ENCODE peak calls at places on chromosomes 3 and 15, in six cellular contexts. One of them, this sample, is unnamed.

GRCh38 chr3:159732172-159733111 is 256.2 kb upstream of the IL12A start:
- DNase-seq in pancreas: no peak
- DNase-seq in heart left ventricle: peak
- DNase-seq in GM06990: no peak
- DNase-seq in suprapubic skin: no peak
- DNase-seq in esophagus muscularis mucosa: no peak
- DNase-seq in this sample: peak

GRCh38 chr3:32843504-32844321 is 25.9 kb downstream of the TRIM71 start:
- DNase-seq in GM06990: no peak
- DNase-seq in heart left ventricle: no peak
- DNase-seq in pancreas: no peak
- DNase-seq in suprapubic skin: no peak
- DNase-seq in esophagus muscularis mucosa: no peak
- DNase-seq in this sample: no peak

GRCh38 chr3:159482241-159483031 is 506.2 kb upstream of the IL12A start:
- DNase-seq in pancreas: no peak
- DNase-seq in esophagus muscularis mucosa: no peak
- DNase-seq in suprapubic skin: no peak
- DNase-seq in heart left ventricle: no peak
- DNase-seq in GM06990: no peak
- DNase-seq in this sample: no peak

GRCh38 chr15:63277893-63278505 is 594 bp downstream of the APH1B start:
- DNase-seq in heart left ventricle: no peak
- DNase-seq in suprapubic skin: no peak
- DNase-seq in pancreas: no peak
- DNase-seq in esophagus muscularis mucosa: no peak
- DNase-seq in GM06990: no peak
- DNase-seq in this sample: no peak

GRCh38 chr15:73575636-73576247 is 57.4 kb downstream of the NPTN start:
- DNase-seq in pancreas: no peak
- DNase-seq in heart left ventricle: peak
- DNase-seq in esophagus muscularis mucosa: no peak
- DNase-seq in suprapubic skin: no peak
- DNase-seq in GM06990: no peak
- DNase-seq in this sample: no peak

GRCh38 chr3:139226731-139227130 is 117.1 kb upstream of the MRPS22 start:
- DNase-seq in pancreas: no peak
- DNase-seq in GM06990: no peak
- DNase-seq in esophagus muscularis mucosa: no peak
- DNase-seq in heart left ventricle: no peak
- DNase-seq in suprapubic skin: no peak
- DNase-seq in this sample: no peak

GRCh38 chr15:56366211-56366610 is 985 bp downstream of the TEX9 start:
- DNase-seq in heart left ventricle: no peak
- DNase-seq in suprapubic skin: no peak
- DNase-seq in esophagus muscularis mucosa: no peak
- DNase-seq in pancreas: no peak
- DNase-seq in GM06990: no peak
- DNase-seq in this sample: no peak

GRCh38 chr3:30696901-30697300 is 90.5 kb downstream of the TGFBR2 start:
- DNase-seq in esophagus muscularis mucosa: no peak
- DNase-seq in heart left ventricle: no peak
- DNase-seq in pancreas: no peak
- DNase-seq in GM06990: no peak
- DNase-seq in suprapubic skin: no peak
- DNase-seq in this sample: no peak

GRCh38 chr3:176741648-176742047 is 455.6 kb downstream of the TBL1XR1 start:
- DNase-seq in suprapubic skin: no peak
- DNase-seq in pancreas: no peak
- DNase-seq in esophagus muscularis mucosa: no peak
- DNase-seq in GM06990: no peak
- DNase-seq in heart left ventricle: no peak
- DNase-seq in this sample: no peak

GRCh38 chr3:107227091-107227490 is 150.1 kb upstream of the CCDC54 start:
- DNase-seq in esophagus muscularis mucosa: no peak
- DNase-seq in pancreas: no peak
- DNase-seq in suprapubic skin: no peak
- DNase-seq in heart left ventricle: no peak
- DNase-seq in GM06990: no peak
- DNase-seq in this sample: no peak

GRCh38 chr3:37608061-37608702 is 253.5 kb upstream of the CTDSPL start:
- DNase-seq in heart left ventricle: no peak
- DNase-seq in suprapubic skin: no peak
- DNase-seq in pancreas: no peak
- DNase-seq in esophagus muscularis mucosa: no peak
- DNase-seq in GM06990: no peak
- DNase-seq in this sample: peak

GRCh38 chr15:37101634-37102314 is 1.4 kb upstream of the MEIS2 start:
- DNase-seq in pancreas: peak
- DNase-seq in heart left ventricle: peak
- DNase-seq in suprapubic skin: peak
- DNase-seq in esophagus muscularis mucosa: no peak
- DNase-seq in GM06990: peak
- DNase-seq in this sample: peak

GRCh38 chr15:37764733-37765191 is 169.7 kb upstream of the TMCO5A start:
- DNase-seq in esophagus muscularis mucosa: no peak
- DNase-seq in suprapubic skin: no peak
- DNase-seq in GM06990: no peak
- DNase-seq in heart left ventricle: no peak
- DNase-seq in pancreas: no peak
- DNase-seq in this sample: peak

GRCh38 chr3:159266779-159267178 is 464.9 kb downstream of the MFSD1 start:
- DNase-seq in heart left ventricle: no peak
- DNase-seq in esophagus muscularis mucosa: no peak
- DNase-seq in suprapubic skin: no peak
- DNase-seq in GM06990: no peak
- DNase-seq in pancreas: no peak
- DNase-seq in this sample: no peak

GRCh38 chr15:78425643-78426042 is 12.4 kb upstream of the IREB2 start:
- DNase-seq in esophagus muscularis mucosa: no peak
- DNase-seq in heart left ventricle: no peak
- DNase-seq in suprapubic skin: no peak
- DNase-seq in pancreas: no peak
- DNase-seq in GM06990: no peak
- DNase-seq in this sample: no peak

GRCh38 chr15:64503197-64503596 is 42.8 kb downstream of the ZNF609 start:
- DNase-seq in GM06990: no peak
- DNase-seq in suprapubic skin: no peak
- DNase-seq in esophagus muscularis mucosa: no peak
- DNase-seq in heart left ventricle: no peak
- DNase-seq in pancreas: no peak
- DNase-seq in this sample: peak

GRCh38 chr3:170622369-170623159 is 36.7 kb upstream of the SLC7A14 start:
- DNase-seq in pancreas: no peak
- DNase-seq in esophagus muscularis mucosa: no peak
- DNase-seq in heart left ventricle: peak
- DNase-seq in GM06990: no peak
- DNase-seq in suprapubic skin: no peak
- DNase-seq in this sample: peak

GRCh38 chr3:7744850-7745249 is 756.8 kb upstream of the LMCD1 start:
- DNase-seq in heart left ventricle: no peak
- DNase-seq in pancreas: no peak
- DNase-seq in suprapubic skin: no peak
- DNase-seq in esophagus muscularis mucosa: peak
- DNase-seq in GM06990: no peak
- DNase-seq in this sample: no peak

GRCh38 chr3:110995461-110996226 is 76.0 kb upstream of the NECTIN3 start:
- DNase-seq in esophagus muscularis mucosa: no peak
- DNase-seq in GM06990: no peak
- DNase-seq in pancreas: no peak
- DNase-seq in heart left ventricle: no peak
- DNase-seq in suprapubic skin: no peak
- DNase-seq in this sample: peak

GRCh38 chr3:157527471-157527881 is 24.3 kb upstream of the VEPH1 start:
- DNase-seq in esophagus muscularis mucosa: no peak
- DNase-seq in suprapubic skin: no peak
- DNase-seq in heart left ventricle: no peak
- DNase-seq in GM06990: no peak
- DNase-seq in pancreas: no peak
- DNase-seq in this sample: no peak

GRCh38 chr15:95843241-95843851 is 487.2 kb upstream of the NR2F2 start:
- DNase-seq in esophagus muscularis mucosa: no peak
- DNase-seq in GM06990: no peak
- DNase-seq in heart left ventricle: peak
- DNase-seq in suprapubic skin: no peak
- DNase-seq in pancreas: no peak
- DNase-seq in this sample: peak

GRCh38 chr3:128173241-128173640 is 20.0 kb downstream of the EEFSEC start:
- DNase-seq in GM06990: no peak
- DNase-seq in heart left ventricle: no peak
- DNase-seq in esophagus muscularis mucosa: no peak
- DNase-seq in suprapubic skin: no peak
- DNase-seq in pancreas: no peak
- DNase-seq in this sample: no peak

GRCh38 chr3:29511701-29512100 is 230.8 kb downstream of the RBMS3 start:
- DNase-seq in GM06990: no peak
- DNase-seq in pancreas: no peak
- DNase-seq in esophagus muscularis mucosa: no peak
- DNase-seq in heart left ventricle: no peak
- DNase-seq in suprapubic skin: no peak
- DNase-seq in this sample: no peak

GRCh38 chr3:140296796-140297352 is 361.9 kb downstream of the CLSTN2 start:
- DNase-seq in heart left ventricle: no peak
- DNase-seq in pancreas: no peak
- DNase-seq in GM06990: no peak
- DNase-seq in esophagus muscularis mucosa: no peak
- DNase-seq in suprapubic skin: no peak
- DNase-seq in this sample: peak

GRCh38 chr3:71419369-71419768 is 164.2 kb downstream of the FOXP1 start:
- DNase-seq in esophagus muscularis mucosa: no peak
- DNase-seq in GM06990: no peak
- DNase-seq in suprapubic skin: no peak
- DNase-seq in heart left ventricle: no peak
- DNase-seq in pancreas: no peak
- DNase-seq in this sample: no peak

GRCh38 chr3:71414189-71414924 is 169.2 kb downstream of the FOXP1 start:
- DNase-seq in heart left ventricle: no peak
- DNase-seq in pancreas: no peak
- DNase-seq in GM06990: no peak
- DNase-seq in esophagus muscularis mucosa: no peak
- DNase-seq in suprapubic skin: no peak
- DNase-seq in this sample: no peak

GRCh38 chr3:71415708-71416108 is 167.8 kb downstream of the FOXP1 start:
- DNase-seq in heart left ventricle: no peak
- DNase-seq in pancreas: no peak
- DNase-seq in suprapubic skin: no peak
- DNase-seq in GM06990: no peak
- DNase-seq in esophagus muscularis mucosa: no peak
- DNase-seq in this sample: no peak

GRCh38 chr3:71413572-71413971 is 170.0 kb downstream of the FOXP1 start:
- DNase-seq in heart left ventricle: no peak
- DNase-seq in GM06990: no peak
- DNase-seq in esophagus muscularis mucosa: no peak
- DNase-seq in suprapubic skin: no peak
- DNase-seq in pancreas: no peak
- DNase-seq in this sample: no peak

GRCh38 chr3:71416868-71417267 is 166.7 kb downstream of the FOXP1 start:
- DNase-seq in heart left ventricle: no peak
- DNase-seq in esophagus muscularis mucosa: no peak
- DNase-seq in suprapubic skin: no peak
- DNase-seq in pancreas: no peak
- DNase-seq in GM06990: no peak
- DNase-seq in this sample: no peak
- TF ChIP-seq CTCF in heart left ventricle: no peak
- TF ChIP-seq CTCF in esophagus muscularis mucosa: no peak
- TF ChIP-seq CTCF in suprapubic skin: no peak
- TF ChIP-seq CTCF in pancreas: no peak
- TF ChIP-seq CTCF in GM06990: peak
- TF ChIP-seq CTCF in this sample: peak

DNA sequence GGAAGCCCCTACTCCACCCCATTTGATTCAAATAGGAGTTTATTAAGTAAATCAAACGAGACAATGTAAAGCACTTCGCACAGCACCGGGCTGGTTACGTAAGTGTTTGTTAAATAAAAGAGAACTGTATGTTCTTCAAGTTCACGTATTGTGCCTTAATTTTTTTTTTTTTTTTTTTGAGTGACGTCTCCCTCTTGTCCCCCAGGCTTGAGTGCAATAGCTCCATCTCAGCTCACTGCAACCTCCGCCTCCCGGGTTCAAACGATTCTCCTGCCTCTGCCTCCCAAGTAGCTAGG is 1.3 kb upstream of the WWTR1 start:
- DNase-seq in heart left ventricle: no peak
- DNase-seq in esophagus muscularis mucosa: no peak
- DNase-seq in GM06990: no peak
- DNase-seq in suprapubic skin: no peak
- DNase-seq in pancreas: no peak
- DNase-seq in this sample: peak
- H3K4me3 ChIP-seq in heart left ventricle: peak
- H3K4me3 ChIP-seq in esophagus muscularis mucosa: peak
- H3K4me3 ChIP-seq in GM06990: peak
- H3K4me3 ChIP-seq in suprapubic skin: peak
- H3K4me3 ChIP-seq in pancreas: no peak
- H3K4me3 ChIP-seq in this sample: peak

GRCh38 chr3:126212629-126213375 is 32.4 kb upstream of the ALDH1L1 start:
- DNase-seq in GM06990: peak
- DNase-seq in heart left ventricle: peak
- DNase-seq in pancreas: peak
- DNase-seq in suprapubic skin: no peak
- DNase-seq in esophagus muscularis mucosa: no peak
- DNase-seq in this sample: peak
- TF ChIP-seq CTCF in GM06990: peak
- TF ChIP-seq CTCF in heart left ventricle: peak
- TF ChIP-seq CTCF in pancreas: no peak
- TF ChIP-seq CTCF in suprapubic skin: peak
- TF ChIP-seq CTCF in esophagus muscularis mucosa: peak
- TF ChIP-seq CTCF in this sample: peak

GRCh38 chr3:187025254-187025655 is 94.9 kb downstream of the ST6GAL1 start:
- DNase-seq in suprapubic skin: no peak
- DNase-seq in heart left ventricle: no peak
- DNase-seq in pancreas: no peak
- DNase-seq in esophagus muscularis mucosa: no peak
- DNase-seq in GM06990: no peak
- DNase-seq in this sample: no peak

GRCh38 chr3:187024561-187025226 is 94.4 kb downstream of the ST6GAL1 start:
- DNase-seq in pancreas: no peak
- DNase-seq in suprapubic skin: no peak
- DNase-seq in GM06990: no peak
- DNase-seq in heart left ventricle: no peak
- DNase-seq in esophagus muscularis mucosa: no peak
- DNase-seq in this sample: no peak

GRCh38 chr3:187027531-187027936 is 97.2 kb downstream of the ST6GAL1 start:
- DNase-seq in GM06990: no peak
- DNase-seq in suprapubic skin: no peak
- DNase-seq in pancreas: no peak
- DNase-seq in esophagus muscularis mucosa: no peak
- DNase-seq in heart left ventricle: no peak
- DNase-seq in this sample: no peak

GRCh38 chr3:187025656-187026320 is 95.5 kb downstream of the ST6GAL1 start:
- DNase-seq in GM06990: no peak
- DNase-seq in heart left ventricle: no peak
- DNase-seq in pancreas: no peak
- DNase-seq in suprapubic skin: no peak
- DNase-seq in esophagus muscularis mucosa: no peak
- DNase-seq in this sample: no peak

DNA sequence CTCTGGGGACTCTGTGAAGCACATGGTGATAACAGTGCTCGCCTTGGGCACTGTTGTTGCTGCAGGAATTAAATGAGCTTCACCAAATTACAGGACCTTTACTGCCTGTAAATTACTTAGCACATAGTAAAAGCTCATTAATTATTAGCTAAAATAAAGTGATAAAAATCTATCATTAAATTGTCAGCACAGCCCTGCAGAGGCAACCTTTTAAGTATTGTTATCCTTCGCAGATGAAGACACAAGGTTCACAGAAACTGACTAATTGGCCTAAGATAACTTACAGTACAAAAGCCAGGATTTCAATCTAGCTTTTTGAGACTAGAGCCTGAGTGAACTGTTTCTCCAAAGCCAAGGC is 96.0 kb downstream of the ST6GAL1 start:
- DNase-seq in heart left ventricle: no peak
- DNase-seq in suprapubic skin: no peak
- DNase-seq in GM06990: no peak
- DNase-seq in esophagus muscularis mucosa: no peak
- DNase-seq in pancreas: no peak
- DNase-seq in this sample: no peak
- H3K4me3 ChIP-seq in heart left ventricle: no peak
- H3K4me3 ChIP-seq in suprapubic skin: no peak
- H3K4me3 ChIP-seq in GM06990: peak
- H3K4me3 ChIP-seq in esophagus muscularis mucosa: no peak
- H3K4me3 ChIP-seq in pancreas: no peak
- H3K4me3 ChIP-seq in this sample: no peak